ENCODE peak calls at places on chromosome 15, in ten cellular contexts. One of them, this sample, is unnamed.

GRCh38 chr15:19973718-19974117 is 567.9 kb downstream of the GOLGA6L6 start:
- DNase-seq in CD8-positive, alpha-beta T cell: no peak
- DNase-seq in heart left ventricle: no peak
- DNase-seq in body of pancreas: no peak
- DNase-seq in mucosa of descending colon: no peak
- DNase-seq in GM12878: no peak
- DNase-seq in PC-3: no peak
- DNase-seq in right atrium auricular region: no peak
- DNase-seq in tibial artery: no peak
- DNase-seq in ovary: no peak
- DNase-seq in this sample: no peak

GRCh38 chr15:69854521-69855171 is 243.1 kb downstream of the TLE3 start:
- DNase-seq in ovary: no peak
- DNase-seq in GM12878: no peak
- DNase-seq in PC-3: peak; percentile 33
- DNase-seq in CD8-positive, alpha-beta T cell: no peak
- DNase-seq in heart left ventricle: no peak
- DNase-seq in body of pancreas: no peak
- DNase-seq in right atrium auricular region: no peak
- DNase-seq in tibial artery: no peak
- DNase-seq in mucosa of descending colon: no peak
- DNase-seq in this sample: no peak

GRCh38 chr15:24956131-24956838 is 1.5 kb downstream of the SNRPN start:
- DNase-seq in PC-3: peak; percentile 52
- DNase-seq in tibial artery: peak; percentile 84
- DNase-seq in heart left ventricle: peak; percentile 78
- DNase-seq in GM12878: peak; percentile 57
- DNase-seq in right atrium auricular region: peak; percentile 75
- DNase-seq in ovary: peak; percentile 63
- DNase-seq in body of pancreas: peak; percentile 82
- DNase-seq in mucosa of descending colon: peak; percentile 85
- DNase-seq in CD8-positive, alpha-beta T cell: peak; percentile 77
- DNase-seq in this sample: peak; percentile 82

GRCh38 chr15:62173215-62173614 is 8.1 kb upstream of the C2CD4B start:
- DNase-seq in PC-3: peak; percentile 29
- DNase-seq in GM12878: no peak
- DNase-seq in CD8-positive, alpha-beta T cell: no peak
- DNase-seq in right atrium auricular region: peak; percentile 60
- DNase-seq in ovary: no peak
- DNase-seq in mucosa of descending colon: no peak
- DNase-seq in tibial artery: no peak
- DNase-seq in heart left ventricle: peak; percentile 74
- DNase-seq in body of pancreas: no peak
- DNase-seq in this sample: no peak

GRCh38 chr15:75801859-75802593 is 41.2 kb upstream of the UBE2Q2 start:
- DNase-seq in ovary: peak; percentile 81
- DNase-seq in tibial artery: peak; percentile 84
- DNase-seq in mucosa of descending colon: peak; percentile 81
- DNase-seq in GM12878: no peak
- DNase-seq in heart left ventricle: peak; percentile 89
- DNase-seq in body of pancreas: peak; percentile 81
- DNase-seq in CD8-positive, alpha-beta T cell: peak; percentile 86
- DNase-seq in PC-3: peak; percentile 80
- DNase-seq in right atrium auricular region: peak; percentile 80
- DNase-seq in this sample: peak; percentile 70

GRCh38 chr15:99504823-99505551 is 60.8 kb upstream of the MEF2A start:
- DNase-seq in mucosa of descending colon: no peak
- DNase-seq in CD8-positive, alpha-beta T cell: no peak
- DNase-seq in ovary: no peak
- DNase-seq in PC-3: peak; percentile 56
- DNase-seq in right atrium auricular region: peak; percentile 50
- DNase-seq in GM12878: no peak
- DNase-seq in tibial artery: no peak
- DNase-seq in body of pancreas: no peak
- DNase-seq in heart left ventricle: no peak
- DNase-seq in this sample: no peak

GRCh38 chr15:69321041-69321554 is 22.4 kb downstream of the PAQR5 start:
- DNase-seq in body of pancreas: no peak
- DNase-seq in heart left ventricle: no peak
- DNase-seq in GM12878: no peak
- DNase-seq in PC-3: no peak
- DNase-seq in CD8-positive, alpha-beta T cell: no peak
- DNase-seq in ovary: no peak
- DNase-seq in right atrium auricular region: no peak
- DNase-seq in tibial artery: no peak
- DNase-seq in mucosa of descending colon: no peak
- DNase-seq in this sample: no peak

GRCh38 chr15:20345401-20345958 is 196.1 kb downstream of the GOLGA6L6 start:
- DNase-seq in body of pancreas: no peak
- DNase-seq in heart left ventricle: no peak
- DNase-seq in CD8-positive, alpha-beta T cell: no peak
- DNase-seq in mucosa of descending colon: no peak
- DNase-seq in GM12878: no peak
- DNase-seq in ovary: no peak
- DNase-seq in PC-3: no peak
- DNase-seq in tibial artery: peak; percentile 51
- DNase-seq in right atrium auricular region: no peak
- DNase-seq in this sample: no peak

GRCh38 chr15:94683912-94684311 is 452.6 kb downstream of the MCTP2 start:
- DNase-seq in GM12878: no peak
- DNase-seq in CD8-positive, alpha-beta T cell: no peak
- DNase-seq in right atrium auricular region: no peak
- DNase-seq in body of pancreas: no peak
- DNase-seq in heart left ventricle: no peak
- DNase-seq in PC-3: peak; percentile 14
- DNase-seq in tibial artery: no peak
- DNase-seq in ovary: no peak
- DNase-seq in mucosa of descending colon: no peak
- DNase-seq in this sample: no peak

GRCh38 chr15:70526221-70526973 is 237.0 kb downstream of the UACA start:
- DNase-seq in GM12878: no peak
- DNase-seq in right atrium auricular region: peak; percentile 47
- DNase-seq in PC-3: peak; percentile 95
- DNase-seq in tibial artery: no peak
- DNase-seq in CD8-positive, alpha-beta T cell: peak; percentile 48
- DNase-seq in ovary: no peak
- DNase-seq in heart left ventricle: no peak
- DNase-seq in mucosa of descending colon: peak; percentile 65
- DNase-seq in body of pancreas: peak; percentile 43
- DNase-seq in this sample: no peak

DNA sequence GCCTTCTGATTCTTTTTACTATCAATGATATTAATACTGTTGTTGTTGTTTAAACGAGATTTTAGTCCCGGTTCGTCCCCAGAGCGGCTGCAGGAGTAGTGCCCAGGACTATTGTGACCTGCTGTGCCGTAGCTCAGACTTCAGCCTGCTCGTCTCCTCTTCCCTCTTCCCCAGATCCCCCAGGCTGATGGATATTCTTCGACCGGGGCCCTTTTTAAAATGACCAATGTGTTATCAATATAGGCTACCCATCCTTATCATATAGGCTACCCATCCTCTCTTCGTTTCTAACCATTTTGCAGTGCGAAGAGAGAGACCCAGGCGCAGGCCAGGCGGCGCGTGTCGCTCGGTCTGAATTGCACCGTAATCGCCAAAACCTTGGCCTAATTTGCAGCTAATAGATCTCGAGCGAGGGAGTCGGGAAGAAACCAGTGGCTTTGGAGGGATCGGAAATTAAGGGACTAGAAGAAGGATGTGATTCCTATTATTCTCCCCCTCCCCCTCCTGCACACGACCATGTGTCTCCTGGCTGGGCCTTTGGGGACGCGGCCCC is 23.0 kb downstream of the NR2F2 start:
- DNase-seq in ovary: no peak
- DNase-seq in body of pancreas: no peak
- DNase-seq in right atrium auricular region: no peak
- DNase-seq in CD8-positive, alpha-beta T cell: no peak
- DNase-seq in GM12878: no peak
- DNase-seq in PC-3: no peak
- DNase-seq in mucosa of descending colon: no peak
- DNase-seq in tibial artery: no peak
- DNase-seq in heart left ventricle: no peak
- DNase-seq in this sample: no peak
- H3K4me3 ChIP-seq in ovary: peak overlapping the region; percentile 68
- H3K4me3 ChIP-seq in body of pancreas: no peak overlapping the region
- H3K4me3 ChIP-seq in right atrium auricular region: peak overlapping the region; percentile 68
- H3K4me3 ChIP-seq in CD8-positive, alpha-beta T cell: no peak overlapping the region
- H3K4me3 ChIP-seq in GM12878: no peak overlapping the region
- H3K4me3 ChIP-seq in PC-3: no peak overlapping the region
- H3K4me3 ChIP-seq in mucosa of descending colon: no peak overlapping the region
- H3K4me3 ChIP-seq in tibial artery: peak overlapping the region; percentile 72
- H3K4me3 ChIP-seq in heart left ventricle: peak overlapping the region; percentile 54
- H3K4me3 ChIP-seq in this sample: no peak overlapping the region

GRCh38 chr15:50138391-50138790 is 19.4 kb upstream of the ATP8B4 start:
- DNase-seq in mucosa of descending colon: no peak
- DNase-seq in ovary: no peak
- DNase-seq in PC-3: peak; percentile 38
- DNase-seq in body of pancreas: no peak
- DNase-seq in tibial artery: no peak
- DNase-seq in GM12878: no peak
- DNase-seq in heart left ventricle: no peak
- DNase-seq in CD8-positive, alpha-beta T cell: no peak
- DNase-seq in right atrium auricular region: no peak
- DNase-seq in this sample: no peak
- TF ChIP-seq CTCF in mucosa of descending colon: no peak
- TF ChIP-seq CTCF in ovary: no peak
- TF ChIP-seq CTCF in PC-3: peak; percentile 40
- TF ChIP-seq CTCF in body of pancreas: no peak
- TF ChIP-seq CTCF in tibial artery: no peak
- TF ChIP-seq CTCF in GM12878: peak; percentile 9
- TF ChIP-seq CTCF in heart left ventricle: no peak
- TF ChIP-seq CTCF in CD8-positive, alpha-beta T cell: no peak
- TF ChIP-seq CTCF in right atrium auricular region: no peak
- TF ChIP-seq CTCF in this sample: peak; percentile 7

DNA sequence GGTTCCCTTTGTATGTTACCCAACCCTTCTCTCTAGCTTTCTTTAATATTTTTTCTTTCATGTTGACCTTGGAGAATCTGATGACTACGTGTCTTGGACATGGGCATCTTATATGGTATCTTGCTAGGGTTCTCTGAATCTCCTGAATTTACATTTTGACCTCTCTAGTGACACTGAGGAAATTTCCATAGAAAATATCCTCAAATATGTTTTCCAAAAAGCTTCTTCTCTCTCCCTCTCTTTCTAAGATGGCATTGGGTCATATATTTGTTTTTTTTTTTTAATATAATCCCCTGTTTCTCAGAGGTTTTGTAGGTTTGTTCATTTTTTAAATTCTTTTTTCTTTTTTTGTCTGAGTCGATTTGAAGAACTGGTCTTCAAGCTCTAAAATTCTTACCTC is 184.0 kb upstream of the TMC3 start:
- DNase-seq in mucosa of descending colon: no peak
- DNase-seq in ovary: no peak
- DNase-seq in CD8-positive, alpha-beta T cell: no peak
- DNase-seq in tibial artery: no peak
- DNase-seq in right atrium auricular region: no peak
- DNase-seq in body of pancreas: no peak
- DNase-seq in heart left ventricle: no peak
- DNase-seq in GM12878: no peak
- DNase-seq in PC-3: no peak
- DNase-seq in this sample: no peak
- H3K36me3 ChIP-seq in mucosa of descending colon: no peaks in the 10 kb centered on the region
- H3K36me3 ChIP-seq in ovary: no peaks in the 10 kb centered on the region
- H3K36me3 ChIP-seq in CD8-positive, alpha-beta T cell: no peaks in the 10 kb centered on the region
- H3K36me3 ChIP-seq in tibial artery: no peaks in the 10 kb centered on the region
- H3K36me3 ChIP-seq in right atrium auricular region: no peaks in the 10 kb centered on the region
- H3K36me3 ChIP-seq in body of pancreas: no peaks in the 10 kb centered on the region
- H3K36me3 ChIP-seq in heart left ventricle: no peaks in the 10 kb centered on the region
- H3K36me3 ChIP-seq in GM12878: no peaks in the 10 kb centered on the region
- H3K36me3 ChIP-seq in PC-3: no peaks in the 10 kb centered on the region
- H3K36me3 ChIP-seq in this sample: no peaks in the 10 kb centered on the region

GRCh38 chr15:85786778-85787114 is 8.0 kb downstream of the KLHL25 start:
- DNase-seq in heart left ventricle: no peak
- DNase-seq in ovary: no peak
- DNase-seq in body of pancreas: no peak
- DNase-seq in mucosa of descending colon: no peak
- DNase-seq in right atrium auricular region: no peak
- DNase-seq in GM12878: no peak
- DNase-seq in tibial artery: no peak
- DNase-seq in PC-3: no peak
- DNase-seq in CD8-positive, alpha-beta T cell: no peak
- DNase-seq in this sample: no peak

GRCh38 chr15:85789496-85789875 is 5.2 kb downstream of the KLHL25 start:
- DNase-seq in body of pancreas: no peak
- DNase-seq in mucosa of descending colon: no peak
- DNase-seq in heart left ventricle: no peak
- DNase-seq in right atrium auricular region: no peak
- DNase-seq in ovary: no peak
- DNase-seq in CD8-positive, alpha-beta T cell: no peak
- DNase-seq in PC-3: no peak
- DNase-seq in GM12878: no peak
- DNase-seq in tibial artery: no peak
- DNase-seq in this sample: no peak

GRCh38 chr15:85782112-85782511 is 12.6 kb downstream of the KLHL25 start:
- DNase-seq in GM12878: peak; percentile 3
- DNase-seq in heart left ventricle: no peak
- DNase-seq in tibial artery: no peak
- DNase-seq in body of pancreas: no peak
- DNase-seq in ovary: no peak
- DNase-seq in CD8-positive, alpha-beta T cell: no peak
- DNase-seq in right atrium auricular region: no peak
- DNase-seq in PC-3: no peak
- DNase-seq in mucosa of descending colon: no peak
- DNase-seq in this sample: no peak

GRCh38 chr15:85788796-85789495 is 5.8 kb downstream of the KLHL25 start:
- DNase-seq in CD8-positive, alpha-beta T cell: no peak
- DNase-seq in GM12878: no peak
- DNase-seq in right atrium auricular region: no peak
- DNase-seq in PC-3: peak; percentile 19
- DNase-seq in mucosa of descending colon: peak; percentile 82
- DNase-seq in tibial artery: no peak
- DNase-seq in heart left ventricle: no peak
- DNase-seq in ovary: no peak
- DNase-seq in body of pancreas: peak; percentile 34
- DNase-seq in this sample: no peak

DNA sequence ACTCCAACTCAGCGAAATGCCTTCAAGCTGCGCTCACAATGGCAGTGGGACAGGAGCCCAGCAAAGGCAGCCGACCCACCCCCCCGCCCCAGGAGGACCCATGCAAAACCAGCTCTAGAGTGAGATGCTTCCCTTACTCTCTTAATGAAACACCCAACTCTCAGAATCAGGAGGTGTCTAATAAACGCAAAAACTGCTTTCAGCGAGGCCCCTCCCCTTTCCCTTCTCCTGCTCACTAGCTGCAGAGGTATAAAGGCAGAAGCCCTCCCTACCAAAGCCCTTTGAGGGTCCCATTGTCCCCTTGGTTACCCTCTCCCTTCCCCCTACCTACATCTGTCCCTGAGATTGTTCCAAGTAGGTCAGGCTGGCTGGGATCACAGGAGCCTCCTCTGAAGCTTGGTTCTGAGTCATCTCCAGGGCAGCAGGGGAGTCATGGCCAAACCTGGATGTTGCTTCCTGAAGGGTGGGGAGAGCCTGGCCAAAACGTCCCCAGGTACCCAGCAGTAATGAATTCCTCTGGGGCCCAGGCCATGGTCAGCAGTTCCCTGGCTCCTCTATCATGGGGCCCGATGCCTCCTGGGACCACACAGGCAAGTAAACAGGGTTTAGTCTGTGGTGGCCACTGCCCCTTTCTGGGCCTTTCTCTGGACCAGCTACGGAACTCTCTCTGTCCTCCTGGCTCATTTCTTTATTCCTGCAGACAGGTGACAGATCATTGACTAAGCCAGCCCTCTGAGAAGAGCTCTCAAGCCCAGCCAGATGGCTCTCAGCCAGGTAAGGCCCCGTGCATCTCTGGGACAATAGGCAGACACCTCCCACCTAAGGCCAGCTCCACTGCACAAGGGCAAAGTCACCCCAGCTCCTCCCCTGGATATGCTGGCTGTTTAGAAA is 8.6 kb downstream of the KLHL25 start:
- DNase-seq in CD8-positive, alpha-beta T cell: no peak
- DNase-seq in heart left ventricle: peak; percentile 72
- DNase-seq in ovary: peak; percentile 44
- DNase-seq in tibial artery: no peak
- DNase-seq in PC-3: peak; percentile 85
- DNase-seq in body of pancreas: peak; percentile 40
- DNase-seq in right atrium auricular region: no peak
- DNase-seq in mucosa of descending colon: no peak
- DNase-seq in GM12878: no peak
- DNase-seq in this sample: no peak
- H3K4me3 ChIP-seq in CD8-positive, alpha-beta T cell: peak overlapping the region; percentile 9
- H3K4me3 ChIP-seq in heart left ventricle: no peak overlapping the region
- H3K4me3 ChIP-seq in ovary: no peak overlapping the region
- H3K4me3 ChIP-seq in tibial artery: peak overlapping the region; percentile 22
- H3K4me3 ChIP-seq in PC-3: peak overlapping the region; percentile 58
- H3K4me3 ChIP-seq in body of pancreas: no peak overlapping the region
- H3K4me3 ChIP-seq in right atrium auricular region: peak overlapping the region; percentile 9
- H3K4me3 ChIP-seq in mucosa of descending colon: no peak overlapping the region
- H3K4me3 ChIP-seq in GM12878: no peak overlapping the region
- H3K4me3 ChIP-seq in this sample: no peak overlapping the region

This sample was measured in GM06990.